ENCODE peak calls at places on chromosome 18, in eight cellular contexts. S is MV-4-11; W is CD4-positive, alpha-beta T cell; R is naive B cell; V is GM12891; G is globus pallidus; M is activated naive CD4-positive, alpha-beta T cell treated with anti-CD3 and anti-CD28 coated beads for 36 hours; D is anterior cingulate cortex. A is an unnamed sample.

GRCh38 chr18:22207022-22207758 is 37.8 kb downstream of the GATA6 start:
- DNase-seq in M (no peak), G (no peak), R (no peak), S (no peak), W (no peak), V (no peak), D (no peak), A (no peak)

GRCh38 chr18:67081866-67082265 is 434.7 kb downstream of the DSEL start:
- DNase-seq in D (no peak), W (no peak), S (no peak), V (no peak), R (no peak), G (no peak), M (no peak), A (no peak)

GRCh38 chr18:23573948-23574431 is 12.3 kb downstream of the NPC1 start:
- DNase-seq in V (no peak), S (no peak), R (no peak), W (no peak), G (no peak), D (no peak), M (peak), A (no peak)

GRCh38 chr18:59898609-59899297 is 1.0 kb upstream of the PMAIP1 start:
- DNase-seq in V (no peak), R (no peak), M (peak), D (no peak), W (no peak), G (no peak), S (no peak), A (no peak)

GRCh38 chr18:44673256-44673950 is 7.3 kb upstream of the SETBP1 start:
- DNase-seq in G (no peak), M (no peak), R (no peak), D (no peak), V (no peak), W (no peak), S (no peak), A (no peak)

GRCh38 chr18:62018761-62019041 is 125.9 kb upstream of the RNF152 start:
- DNase-seq in W (no peak), G (no peak), D (no peak), M (peak), V (no peak), R (no peak), S (peak), A (no peak)

GRCh38 chr18:58349650-58350049 is 279.2 kb downstream of the ALPK2 start:
- DNase-seq in R (no peak), W (no peak), V (no peak), S (no peak), G (no peak), M (no peak), D (no peak), A (no peak)

GRCh38 chr18:48924621-48925601 is 25.9 kb downstream of the SMAD7 start:
- DNase-seq in D (no peak), M (peak), R (no peak), W (no peak), G (no peak), S (no peak), V (no peak), A (peak)

GRCh38 chr18:33802955-33803354 is 224.9 kb downstream of the ASXL3 start:
- DNase-seq in M (no peak), S (no peak), D (no peak), G (no peak), V (no peak), R (no peak), W (no peak), A (no peak)

GRCh38 chr18:49137093-49137492 is 186.3 kb upstream of the SMAD7 start:
- DNase-seq in R (no peak), S (no peak), D (no peak), M (no peak), W (no peak), V (no peak), G (no peak), A (no peak)

GRCh38 chr18:41594582-41594981 is 360.5 kb upstream of the PIK3C3 start:
- DNase-seq in W (no peak), V (no peak), R (no peak), G (no peak), D (no peak), S (no peak), M (no peak), A (no peak)

GRCh38 chr18:51643483-51643882 is 446.0 kb upstream of the MEX3C start:
- DNase-seq in G (no peak), R (no peak), W (no peak), V (no peak), S (no peak), M (no peak), D (no peak), A (no peak)

A was measured in DND-41.